ENCODE peak calls at places on chromosomes 16 and 17, in five cellular contexts. One of them, this sample, is unnamed.

GRCh38 chr17:29594441-29595090 is 1.6 kb downstream of the ANKRD13B start:
- DNase-seq in GM12878: no peak
- DNase-seq in endothelial cell of umbilical vein: no peak
- DNase-seq in A549: no peak
- DNase-seq in HepG2: no peak
- DNase-seq in this sample: no peak

GRCh38 chr17:46078675-46079074 is 79.6 kb downstream of the STH start:
- DNase-seq in A549: no peak
- DNase-seq in endothelial cell of umbilical vein: no peak
- DNase-seq in GM12878: no peak
- DNase-seq in HepG2: no peak
- DNase-seq in this sample: no peak

GRCh38 chr17:69638516-69638915 is 224.0 kb downstream of the MAP2K6 start:
- DNase-seq in endothelial cell of umbilical vein: peak
- DNase-seq in HepG2: no peak
- DNase-seq in GM12878: no peak
- DNase-seq in A549: no peak
- DNase-seq in this sample: no peak

GRCh38 chr17:2792541-2793169 is 3.6 kb upstream of the RAP1GAP2 start:
- DNase-seq in GM12878: no peak
- DNase-seq in A549: no peak
- DNase-seq in endothelial cell of umbilical vein: no peak
- DNase-seq in HepG2: no peak
- DNase-seq in this sample: peak

GRCh38 chr17:81057079-81057730 is 22.3 kb downstream of the BAIAP2 start:
- DNase-seq in HepG2: no peak
- DNase-seq in endothelial cell of umbilical vein: peak
- DNase-seq in A549: peak
- DNase-seq in GM12878: no peak
- DNase-seq in this sample: peak

GRCh38 chr16:79261461-79261860 is 339.1 kb downstream of the MAF start:
- DNase-seq in endothelial cell of umbilical vein: no peak
- DNase-seq in A549: peak
- DNase-seq in HepG2: peak
- DNase-seq in GM12878: no peak
- DNase-seq in this sample: peak

GRCh38 chr16:88634141-88634993 is 4.0 kb upstream of the IL17C start:
- DNase-seq in HepG2: no peak
- DNase-seq in A549: no peak
- DNase-seq in GM12878: peak
- DNase-seq in endothelial cell of umbilical vein: peak
- DNase-seq in this sample: peak

GRCh38 chr17:43791589-43791988 is 11.4 kb downstream of the CFAP97D1 start:
- DNase-seq in endothelial cell of umbilical vein: peak
- DNase-seq in HepG2: peak
- DNase-seq in A549: peak
- DNase-seq in GM12878: no peak
- DNase-seq in this sample: peak

GRCh38 chr17:33127706-33128105 is 136.1 kb downstream of the SPACA3 start:
- DNase-seq in HepG2: no peak
- DNase-seq in GM12878: no peak
- DNase-seq in A549: peak
- DNase-seq in endothelial cell of umbilical vein: no peak
- DNase-seq in this sample: no peak

GRCh38 chr17:58172369-58173071 is 5.7 kb downstream of the OR4D2 start:
- DNase-seq in GM12878: peak
- DNase-seq in HepG2: peak
- DNase-seq in endothelial cell of umbilical vein: no peak
- DNase-seq in A549: peak
- DNase-seq in this sample: peak

GRCh38 chr16:69150146-69150865 is 17.9 kb downstream of the UTP4 start:
- DNase-seq in endothelial cell of umbilical vein: peak
- DNase-seq in GM12878: no peak
- DNase-seq in HepG2: peak
- DNase-seq in A549: peak
- DNase-seq in this sample: peak

GRCh38 chr17:62714016-62714777 is 86.7 kb downstream of the MRC2 start:
- DNase-seq in endothelial cell of umbilical vein: no peak
- DNase-seq in GM12878: no peak
- DNase-seq in A549: no peak
- DNase-seq in HepG2: no peak
- DNase-seq in this sample: no peak

GRCh38 chr17:68789203-68789962 is 165.8 kb downstream of the ABCA8 start:
- DNase-seq in endothelial cell of umbilical vein: no peak
- DNase-seq in HepG2: peak
- DNase-seq in GM12878: no peak
- DNase-seq in A549: no peak
- DNase-seq in this sample: no peak

GRCh38 chr17:81336296-81336929 is 41.3 kb upstream of the SLC38A10 start:
- DNase-seq in HepG2: no peak
- DNase-seq in endothelial cell of umbilical vein: no peak
- DNase-seq in A549: no peak
- DNase-seq in GM12878: no peak
- DNase-seq in this sample: no peak

GRCh38 chr17:80468781-80469533 is 7.5 kb downstream of the NPTX1 start:
- DNase-seq in A549: no peak
- DNase-seq in GM12878: no peak
- DNase-seq in endothelial cell of umbilical vein: no peak
- DNase-seq in HepG2: no peak
- DNase-seq in this sample: no peak

GRCh38 chr17:72222571-72222970 is 101.8 kb downstream of the SOX9 start:
- DNase-seq in endothelial cell of umbilical vein: no peak
- DNase-seq in GM12878: no peak
- DNase-seq in A549: no peak
- DNase-seq in HepG2: no peak
- DNase-seq in this sample: no peak

GRCh38 chr17:49210158-49211029 is at the start of the genes ABI3 and GNGT2:
- DNase-seq in A549: no peak
- DNase-seq in GM12878: peak
- DNase-seq in endothelial cell of umbilical vein: peak
- DNase-seq in HepG2: no peak
- DNase-seq in this sample: peak

GRCh38 chr16:85359147-85359822 is 247.0 kb upstream of the CIBAR2 start:
- DNase-seq in endothelial cell of umbilical vein: no peak
- DNase-seq in HepG2: no peak
- DNase-seq in GM12878: no peak
- DNase-seq in A549: no peak
- DNase-seq in this sample: peak

GRCh38 chr16:2026461-2027023 is at the start of gene NHERF2:
- DNase-seq in A549: no peak
- DNase-seq in GM12878: no peak
- DNase-seq in endothelial cell of umbilical vein: no peak
- DNase-seq in HepG2: no peak
- DNase-seq in this sample: peak

GRCh38 chr17:29614345-29615047 is 8.2 kb downstream of the CORO6 start:
- DNase-seq in endothelial cell of umbilical vein: no peak
- DNase-seq in A549: no peak
- DNase-seq in GM12878: no peak
- DNase-seq in HepG2: no peak
- DNase-seq in this sample: no peak

GRCh38 chr17:20094777-20095176 is 85.6 kb downstream of the SPECC1 start:
- DNase-seq in GM12878: no peak
- DNase-seq in HepG2: no peak
- DNase-seq in endothelial cell of umbilical vein: no peak
- DNase-seq in A549: no peak
- DNase-seq in this sample: no peak

GRCh38 chr17:20089795-20090547 is 80.8 kb downstream of the SPECC1 start:
- DNase-seq in A549: no peak
- DNase-seq in endothelial cell of umbilical vein: no peak
- DNase-seq in HepG2: no peak
- DNase-seq in GM12878: no peak
- DNase-seq in this sample: no peak

GRCh38 chr17:20091161-20092029 is 82.2 kb downstream of the SPECC1 start:
- DNase-seq in HepG2: no peak
- DNase-seq in A549: no peak
- DNase-seq in endothelial cell of umbilical vein: no peak
- DNase-seq in GM12878: no peak
- DNase-seq in this sample: no peak

GRCh38 chr17:20092973-20093626 is 83.9 kb downstream of the SPECC1 start:
- DNase-seq in GM12878: no peak
- DNase-seq in HepG2: no peak
- DNase-seq in endothelial cell of umbilical vein: no peak
- DNase-seq in A549: no peak
- DNase-seq in this sample: no peak

DNA sequence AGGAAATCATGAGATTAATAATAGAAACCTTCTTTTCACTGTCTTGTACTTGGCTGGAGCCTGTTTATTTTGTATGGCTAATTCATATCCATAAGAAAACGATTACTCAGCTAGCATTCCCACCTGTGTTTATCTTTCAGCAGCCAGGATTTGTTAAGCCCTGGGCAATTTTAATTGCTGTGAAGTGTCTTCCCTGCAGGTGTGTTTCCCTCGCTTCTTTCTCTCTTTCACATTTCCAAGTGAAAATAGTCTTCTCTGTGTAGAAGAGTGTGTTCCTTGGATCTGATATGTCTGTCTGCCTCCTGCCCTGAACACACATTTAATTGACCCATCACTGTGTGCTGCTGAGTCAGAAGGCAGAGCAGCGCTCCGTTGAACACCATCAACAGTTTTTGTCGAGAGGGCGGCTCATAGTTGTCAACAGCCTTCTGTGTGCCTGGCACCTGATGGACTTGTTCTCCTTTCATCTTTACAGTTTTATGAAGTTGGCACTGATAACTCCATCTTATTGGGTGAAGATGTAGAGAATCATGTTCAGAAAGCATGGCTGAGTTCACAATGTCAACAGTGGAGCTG is 83.2 kb downstream of the SPECC1 start:
- DNase-seq in GM12878: no peak
- DNase-seq in A549: no peak
- DNase-seq in endothelial cell of umbilical vein: no peak
- DNase-seq in HepG2: no peak
- DNase-seq in this sample: no peak
- TF ChIP-seq MAX in GM12878: no peak
- TF ChIP-seq MAX in A549: no peak
- TF ChIP-seq MAX in endothelial cell of umbilical vein: no peak
- TF ChIP-seq MAX in HepG2: no peak
- TF ChIP-seq MAX in this sample: no peak

DNA sequence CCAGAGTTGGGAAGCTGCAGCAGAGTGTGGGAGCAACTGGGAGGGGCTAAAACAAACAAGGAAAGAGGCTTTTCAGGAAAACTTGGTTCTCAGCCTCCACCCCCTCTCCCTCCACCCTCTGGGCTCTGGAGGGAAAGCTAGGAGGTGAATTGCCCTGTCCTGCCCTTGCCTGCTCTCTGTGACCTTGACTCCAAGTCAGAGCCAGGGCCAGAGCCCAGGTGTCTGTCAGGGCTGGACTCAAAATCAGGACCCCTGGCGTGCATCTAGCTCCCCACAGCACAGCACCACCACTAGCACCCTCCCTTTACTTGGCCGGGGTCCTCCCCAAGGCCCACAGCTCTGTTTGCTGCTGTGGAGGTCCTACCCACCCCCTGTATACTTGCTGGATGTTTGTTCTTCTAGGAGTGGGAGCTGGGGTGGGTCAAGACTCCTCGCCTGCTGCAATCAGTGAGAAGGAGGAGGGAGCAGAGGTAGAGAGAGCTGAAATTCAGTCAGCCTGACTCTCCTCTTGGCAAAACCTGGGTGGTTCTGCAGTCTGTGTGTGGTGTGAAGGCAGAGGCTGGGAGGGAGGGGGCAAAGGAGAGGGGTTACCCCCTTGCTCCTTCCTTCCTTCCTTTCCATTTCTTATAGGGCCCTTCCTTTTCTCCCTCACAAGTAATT is 2.8 kb upstream of the NR1D1 start:
- DNase-seq in HepG2: no peak
- DNase-seq in A549: no peak
- DNase-seq in GM12878: no peak
- DNase-seq in endothelial cell of umbilical vein: no peak
- DNase-seq in this sample: peak
- TF ChIP-seq MYC in HepG2: no peak
- TF ChIP-seq MYC in A549: no peak
- TF ChIP-seq MYC in GM12878: no peak
- TF ChIP-seq MYC in endothelial cell of umbilical vein: no peak
- TF ChIP-seq MYC in this sample: no peak

DNA sequence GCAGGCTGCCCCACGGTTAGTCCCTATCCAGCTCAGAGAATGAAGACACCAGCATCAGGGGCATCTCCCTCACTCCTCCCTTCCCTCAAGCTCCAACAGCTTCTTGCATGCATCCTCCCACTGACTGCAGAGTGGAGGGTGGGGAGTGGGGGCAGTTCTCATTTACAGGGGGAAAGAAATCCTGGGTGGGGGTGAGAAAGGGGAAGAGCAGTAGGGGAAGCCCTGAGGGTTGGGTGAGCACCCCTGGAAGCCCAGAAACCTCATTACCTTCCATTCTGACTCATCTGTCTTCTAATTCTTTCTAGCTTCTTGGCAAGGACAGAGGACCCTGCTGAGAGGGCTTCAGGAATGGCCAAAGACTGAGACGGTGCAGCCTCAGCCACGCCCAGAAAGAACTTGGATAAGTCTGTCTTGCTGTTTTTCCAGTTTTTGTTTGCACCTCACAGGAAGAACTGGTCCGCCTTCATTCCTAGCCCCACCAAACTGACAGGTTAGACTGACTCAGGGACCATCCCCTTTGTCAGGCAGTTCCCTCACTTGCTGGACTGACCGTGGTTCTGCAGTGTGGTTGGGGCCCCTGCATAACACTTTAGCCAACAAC is 52.5 kb upstream of the WSB1 start:
- DNase-seq in GM12878: no peak
- DNase-seq in A549: peak
- DNase-seq in HepG2: no peak
- DNase-seq in endothelial cell of umbilical vein: no peak
- DNase-seq in this sample: peak
- TF ChIP-seq MAX in GM12878: no peak
- TF ChIP-seq MAX in A549: no peak
- TF ChIP-seq MAX in HepG2: no peak
- TF ChIP-seq MAX in endothelial cell of umbilical vein: no peak
- TF ChIP-seq MAX in this sample: no peak

GRCh38 chr16:77916111-77916510 is 106.2 kb upstream of the CLEC3A start:
- DNase-seq in endothelial cell of umbilical vein: no peak
- DNase-seq in HepG2: no peak
- DNase-seq in GM12878: no peak
- DNase-seq in A549: no peak
- DNase-seq in this sample: peak

GRCh38 chr16:77922355-77922754 is 100.0 kb upstream of the CLEC3A start:
- DNase-seq in endothelial cell of umbilical vein: no peak
- DNase-seq in A549: no peak
- DNase-seq in HepG2: no peak
- DNase-seq in GM12878: no peak
- DNase-seq in this sample: no peak

GRCh38 chr16:77919761-77920415 is 102.5 kb upstream of the CLEC3A start:
- DNase-seq in GM12878: no peak
- DNase-seq in A549: no peak
- DNase-seq in endothelial cell of umbilical vein: no peak
- DNase-seq in HepG2: no peak
- DNase-seq in this sample: no peak

GRCh38 chr16:77918792-77919707 is 103.3 kb upstream of the CLEC3A start:
- DNase-seq in A549: peak
- DNase-seq in HepG2: peak
- DNase-seq in endothelial cell of umbilical vein: peak
- DNase-seq in GM12878: no peak
- DNase-seq in this sample: no peak

DNA sequence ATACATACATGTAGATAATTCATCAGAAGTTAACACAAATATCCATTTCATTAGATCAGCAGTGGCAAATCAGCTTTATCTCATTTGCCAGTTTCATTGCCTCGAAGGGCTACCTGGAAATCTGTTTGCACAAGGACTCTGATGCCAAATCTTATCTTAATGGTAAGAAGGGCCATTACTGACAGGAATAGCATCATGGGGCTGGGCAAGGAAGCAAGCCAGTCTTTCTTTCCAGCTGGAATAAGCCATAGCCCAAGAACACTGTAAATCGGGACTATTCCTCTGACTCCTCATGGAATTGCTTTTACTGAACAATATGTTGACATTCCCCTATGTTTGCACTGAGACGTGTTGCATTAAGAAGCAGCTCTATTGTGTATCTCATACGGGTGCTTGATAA is 101.4 kb upstream of the CLEC3A start:
- DNase-seq in endothelial cell of umbilical vein: no peak
- DNase-seq in A549: no peak
- DNase-seq in HepG2: no peak
- DNase-seq in GM12878: no peak
- DNase-seq in this sample: no peak
- TF ChIP-seq MYC in endothelial cell of umbilical vein: no peak
- TF ChIP-seq MYC in A549: no peak
- TF ChIP-seq MYC in HepG2: no peak
- TF ChIP-seq MYC in GM12878: no peak
- TF ChIP-seq MYC in this sample: no peak